ENCODE peak calls at places on chromosome 16, in six cellular contexts. M is NT2/D1; E is MM.1S; K is astrocyte; W is prostate gland; N is CD8-positive, alpha-beta T cell. G is an unnamed sample. For H3K36me3 and H3K27me3, the result is how much of the 10 kb centered on the place peaks cover.

GRCh38 chr16:81424761-81425160 is 19.8 kb upstream of the CMIP start:
- DNase-seq in W (no peak), K (no peak), N (no peak), E (peak), M (no peak), G (peak)

GRCh38 chr16:5036228-5037156 is 2.8 kb upstream of the NAGPA start:
- DNase-seq in K (peak), W (no peak), M (no peak), E (no peak), N (no peak), G (peak)

GRCh38 chr16:76932541-76933211 is 258.3 kb upstream of the MON1B start:
- DNase-seq in N (no peak), W (no peak), E (no peak), M (no peak), K (peak), G (peak)

GRCh38 chr16:29940656-29941055 is 14.6 kb upstream of the KCTD13 start:
- DNase-seq in W (no peak), E (no peak), N (no peak), K (peak), M (no peak), G (no peak)

GRCh38 chr16:5031601-5032000 is 2.1 kb downstream of the NAGPA start:
- DNase-seq in E (no peak), K (no peak), W (no peak), N (no peak), M (no peak), G (no peak)

GRCh38 chr16:57759541-57760356 is 24.2 kb downstream of the KATNB1 start:
- DNase-seq in N (no peak), E (no peak), M (no peak), W (no peak), K (no peak), G (peak)

GRCh38 chr16:87278191-87279093 is 38.8 kb downstream of the C16orf95 start:
- DNase-seq in W (peak), K (peak), M (peak), N (peak), E (no peak), G (peak)

GRCh38 chr16:80604600-80605355 is 64.0 kb downstream of the DYNLRB2 start:
- DNase-seq in E (no peak), W (no peak), K (no peak), N (no peak), M (no peak), G (no peak)

GRCh38 chr16:48047755-48048154 is 108.0 kb downstream of the ABCC12 start:
- DNase-seq in W (no peak), K (no peak), M (no peak), N (no peak), E (no peak), G (no peak)

GRCh38 chr16:22983614-22984013 is 165.6 kb downstream of the USP31 start:
- DNase-seq in W (no peak), M (no peak), K (no peak), N (no peak), E (no peak), G (no peak)

GRCh38 chr16:86088816-86089215 is 189.9 kb downstream of the IRF8 start:
- DNase-seq in N (no peak), K (no peak), E (no peak), W (no peak), M (no peak), G (no peak)

DNA sequence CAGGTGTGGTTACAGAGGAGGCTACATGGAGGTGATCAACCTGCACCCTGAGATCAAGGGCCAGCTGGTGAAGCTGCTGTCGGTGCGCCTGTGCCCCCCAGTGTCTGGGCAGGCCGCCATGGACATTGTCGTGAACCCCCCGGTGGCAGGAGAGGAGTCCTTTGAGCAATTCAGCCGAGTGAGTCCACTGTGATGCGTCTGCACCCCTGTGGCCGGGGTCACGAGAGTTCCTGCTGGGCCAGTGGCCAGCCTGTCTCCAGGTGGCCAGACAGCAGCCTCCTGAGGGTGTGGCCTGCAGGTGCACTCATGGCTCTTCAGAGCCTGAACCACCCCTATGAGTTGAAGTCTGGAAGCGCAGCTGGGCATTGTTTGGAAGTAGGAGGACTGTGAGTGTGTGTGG is 38.1 kb downstream of the GPT2 start:
- DNase-seq in E (no peak), M (no peak), K (no peak), W (no peak), N (no peak), G (no peak)
- H3K36me3 ChIP-seq in E (under half), M (half or more), K (under half), W (under half), N (under half), G (under half)

GRCh38 chr16:1031666-1032065 is 40.9 kb upstream of the SSTR5 start:
- DNase-seq in M (no peak), N (no peak), E (no peak), W (no peak), K (no peak), G (no peak)
- H3K27me3 ChIP-seq in M (under half), N (under half), E (half or more), W (under half), K (under half), G (under half)

DNA sequence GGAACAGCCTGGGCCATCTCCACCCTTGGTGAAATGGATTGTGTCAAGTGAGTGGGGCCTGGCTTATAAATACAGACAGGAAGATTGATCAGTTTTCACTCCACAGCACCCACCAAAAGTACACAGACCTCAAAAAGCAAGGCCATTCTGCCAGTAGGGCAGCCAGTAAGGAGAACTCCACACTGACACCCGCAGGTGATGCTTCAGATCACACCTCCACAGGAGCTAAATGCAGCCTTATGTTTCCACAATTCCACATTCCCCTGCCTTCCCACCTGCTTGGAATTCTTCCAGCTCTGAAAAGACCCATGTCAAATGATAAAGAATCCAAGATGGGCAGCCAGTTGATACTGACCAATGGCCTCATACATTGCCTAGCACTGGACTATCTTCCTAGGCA is 191.1 kb downstream of the ZFHX3 start:
- DNase-seq in E (no peak), K (no peak), N (no peak), W (no peak), M (no peak), G (peak)
- H3K4me3 ChIP-seq in E (no peak), K (no peak), N (no peak), W (no peak), M (no peak), G (no peak)

GRCh38 chr16:67441289-67441753 is 10.4 kb downstream of the HSD11B2 start:
- DNase-seq in M (no peak), W (peak), K (no peak), N (no peak), E (no peak), G (no peak)

GRCh38 chr16:67443299-67443698 is 12.4 kb downstream of the HSD11B2 start:
- DNase-seq in K (no peak), W (no peak), M (no peak), E (no peak), N (no peak), G (no peak)

GRCh38 chr16:67442581-67443255 is 11.8 kb downstream of the HSD11B2 start:
- DNase-seq in K (no peak), N (no peak), M (no peak), W (no peak), E (no peak), G (no peak)

GRCh38 chr16:67444259-67445125 is 13.6 kb downstream of the HSD11B2 start:
- DNase-seq in N (no peak), E (no peak), M (no peak), K (no peak), W (no peak), G (no peak)

DNA sequence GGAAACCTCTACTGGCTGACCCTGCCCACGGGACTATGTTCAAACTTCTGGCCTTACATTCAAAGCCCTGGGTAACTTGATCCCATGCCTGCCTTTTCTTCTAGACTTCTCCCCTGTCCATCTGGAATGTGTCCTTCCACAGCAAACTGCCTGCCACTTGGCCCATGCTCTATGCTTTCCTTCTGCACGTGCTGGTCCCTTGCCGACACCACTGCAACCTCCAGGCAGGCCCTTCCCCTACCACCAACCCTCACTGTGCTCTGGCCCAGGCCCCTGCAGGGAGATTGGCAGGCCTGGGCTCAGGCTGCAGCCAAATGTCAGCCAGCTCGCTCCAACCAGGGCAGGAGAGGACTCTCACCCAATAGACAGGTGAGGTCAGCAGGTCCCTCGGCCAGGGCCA is 11.0 kb downstream of the HSD11B2 start:
- DNase-seq in K (no peak), M (no peak), W (no peak), N (no peak), E (no peak), G (no peak)
- H3K36me3 ChIP-seq in K (under half), M (half or more), W (under half), N (under half), E (under half), G (under half)

GRCh38 chr16:1108299-1109252 is 12.5 kb upstream of the C1QTNF8 start:
- DNase-seq in M (no peak), N (no peak), W (peak), E (no peak), K (peak), G (no peak)
- H3K27me3 ChIP-seq in M (half or more), N (under half), W (under half), E (half or more), K (under half), G (under half)